ENCODE peak calls at places on chromosomes 1 and 21, in four cellular contexts. U, P, X and Z are unnamed samples.

GRCh38 chr21:46268371-46268770 is 17.0 kb downstream of the MCM3AP start:
- DNase-seq in P (no peak), X (no peak), U (no peak), Z (no peak)

GRCh38 chr1:184462170-184462569 is 75.3 kb downstream of the C1orf21 start:
- DNase-seq in X (no peak), U (no peak), P (no peak), Z (no peak)

GRCh38 chr1:171800342-171800741 is 18.9 kb downstream of the METTL13 start:
- DNase-seq in U (no peak), X (no peak), P (no peak), Z (no peak)

GRCh38 chr1:2275796-2276536 is 47.8 kb downstream of the SKI start:
- DNase-seq in X (no peak), U (no peak), P (no peak), Z (no peak)

GRCh38 chr1:156086256-156086662 is 4.0 kb upstream of the MEX3A start:
- DNase-seq in X (no peak), U (peak), P (no peak), Z (no peak)

GRCh38 chr1:98405581-98406059 is 255.9 kb upstream of the SNX7 start:
- DNase-seq in X (no peak), P (peak), U (no peak), Z (no peak)

GRCh38 chr1:229696385-229696784 is 70.3 kb downstream of the URB2 start:
- DNase-seq in P (peak), U (no peak), X (no peak), Z (peak)

GRCh38 chr1:233569636-233570035 is 44.3 kb upstream of the KCNK1 start:
- DNase-seq in U (no peak), X (no peak), P (no peak), Z (no peak)

GRCh38 chr1:243508303-243508713 is 252.5 kb downstream of the SDCCAG8 start:
- DNase-seq in P (no peak), U (no peak), X (no peak), Z (no peak)

GRCh38 chr1:41766546-41766945 is 152.2 kb downstream of the HIVEP3 start:
- DNase-seq in X (no peak), P (no peak), U (no peak), Z (no peak)

GRCh38 chr1:109238382-109238781 is 11.0 kb upstream of the CELSR2 start:
- DNase-seq in U (no peak), P (no peak), X (no peak), Z (no peak)

GRCh38 chr1:64378826-64379225 is 91.1 kb upstream of the CACHD1 start:
- DNase-seq in P (no peak), U (no peak), X (peak), Z (no peak)

GRCh38 chr21:42509239-42509638 is 4.4 kb upstream of the SLC37A1 start:
- DNase-seq in U (no peak), P (no peak), X (no peak), Z (no peak)

GRCh38 chr1:160401487-160401805 is 1.1 kb downstream of the VANGL2 start:
- DNase-seq in P (no peak), X (no peak), U (no peak), Z (no peak)

GRCh38 chr1:102628008-102628736 is 480.1 kb downstream of the COL11A1 start:
- DNase-seq in U (peak), X (no peak), P (no peak), Z (no peak)

GRCh38 chr1:196464545-196464944 is 143.7 kb downstream of the KCNT2 start:
- DNase-seq in X (no peak), P (no peak), U (no peak), Z (no peak)

DNA sequence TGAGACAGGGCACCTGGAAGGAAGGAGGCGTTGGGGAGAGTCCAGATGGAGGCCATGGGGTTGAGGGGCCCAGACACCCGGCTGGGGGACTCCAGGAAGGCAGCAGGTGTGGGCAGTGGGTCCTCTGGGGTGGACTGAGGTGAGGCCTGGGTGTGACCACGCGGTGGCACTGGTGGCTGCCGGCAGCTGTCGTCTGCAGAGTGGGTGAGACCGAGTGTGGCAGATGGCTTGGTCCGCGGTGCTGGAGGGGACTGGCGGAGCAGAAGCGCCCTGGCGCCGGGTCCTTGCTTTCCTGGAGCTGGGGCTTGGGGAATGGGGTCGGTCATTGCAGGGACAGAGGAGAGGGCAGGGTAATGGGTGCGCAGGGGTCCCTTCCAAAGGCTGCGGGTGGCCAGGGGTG is 12.5 kb downstream of the AGRN start:
- DNase-seq in P (no peak), U (no peak), X (no peak), Z (no peak)
- H3K4me3 ChIP-seq in P (peak), U (no peak), X (peak), Z (no peak)

GRCh38 chr21:35297665-35298064 is 248.6 kb upstream of the RUNX1 start:
- DNase-seq in P (no peak), X (no peak), U (no peak), Z (no peak)

GRCh38 chr21:35288238-35288637 is 239.1 kb upstream of the RUNX1 start:
- DNase-seq in P (no peak), X (no peak), U (no peak), Z (no peak)

GRCh38 chr21:35291034-35291433 is 241.9 kb upstream of the RUNX1 start:
- DNase-seq in U (no peak), P (no peak), X (no peak), Z (no peak)

GRCh38 chr21:35294231-35294898 is 245.3 kb upstream of the RUNX1 start:
- DNase-seq in U (no peak), X (no peak), P (no peak), Z (no peak)

DNA sequence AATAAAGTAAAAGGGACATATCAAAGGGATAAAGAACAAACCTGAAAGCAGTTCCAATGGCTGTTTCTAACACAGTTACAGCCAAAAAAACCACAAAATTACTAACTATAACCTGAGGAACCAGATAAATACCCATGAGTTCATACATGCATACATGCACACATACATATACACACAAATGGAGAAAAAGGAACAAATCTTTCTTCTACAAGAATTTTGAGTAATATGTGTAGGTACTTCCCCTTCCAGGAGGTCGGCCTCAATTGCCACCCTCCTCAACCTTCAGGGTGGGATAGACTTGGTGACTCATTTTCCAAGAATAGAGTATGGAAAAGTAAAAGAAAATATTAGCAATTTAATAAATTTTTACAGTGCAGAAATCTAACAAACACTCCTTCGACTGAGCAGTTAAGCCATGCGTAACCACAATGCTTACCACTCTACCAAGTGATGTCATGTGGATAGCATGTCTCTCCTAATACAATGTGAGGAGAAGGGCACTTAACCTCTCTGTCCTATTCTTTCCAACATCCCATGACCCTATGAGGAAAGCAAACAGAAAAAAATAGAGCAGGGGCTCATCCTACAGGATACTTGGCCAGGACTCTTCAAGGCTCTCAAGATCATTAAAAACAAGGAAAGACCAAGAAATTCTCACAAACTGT is 243.0 kb upstream of the RUNX1 start:
- DNase-seq in X (no peak), U (no peak), P (no peak), Z (no peak)
- TF ChIP-seq SUZ12 in X (no peak), U (no peak), P (no peak), Z (no peak)

DNA sequence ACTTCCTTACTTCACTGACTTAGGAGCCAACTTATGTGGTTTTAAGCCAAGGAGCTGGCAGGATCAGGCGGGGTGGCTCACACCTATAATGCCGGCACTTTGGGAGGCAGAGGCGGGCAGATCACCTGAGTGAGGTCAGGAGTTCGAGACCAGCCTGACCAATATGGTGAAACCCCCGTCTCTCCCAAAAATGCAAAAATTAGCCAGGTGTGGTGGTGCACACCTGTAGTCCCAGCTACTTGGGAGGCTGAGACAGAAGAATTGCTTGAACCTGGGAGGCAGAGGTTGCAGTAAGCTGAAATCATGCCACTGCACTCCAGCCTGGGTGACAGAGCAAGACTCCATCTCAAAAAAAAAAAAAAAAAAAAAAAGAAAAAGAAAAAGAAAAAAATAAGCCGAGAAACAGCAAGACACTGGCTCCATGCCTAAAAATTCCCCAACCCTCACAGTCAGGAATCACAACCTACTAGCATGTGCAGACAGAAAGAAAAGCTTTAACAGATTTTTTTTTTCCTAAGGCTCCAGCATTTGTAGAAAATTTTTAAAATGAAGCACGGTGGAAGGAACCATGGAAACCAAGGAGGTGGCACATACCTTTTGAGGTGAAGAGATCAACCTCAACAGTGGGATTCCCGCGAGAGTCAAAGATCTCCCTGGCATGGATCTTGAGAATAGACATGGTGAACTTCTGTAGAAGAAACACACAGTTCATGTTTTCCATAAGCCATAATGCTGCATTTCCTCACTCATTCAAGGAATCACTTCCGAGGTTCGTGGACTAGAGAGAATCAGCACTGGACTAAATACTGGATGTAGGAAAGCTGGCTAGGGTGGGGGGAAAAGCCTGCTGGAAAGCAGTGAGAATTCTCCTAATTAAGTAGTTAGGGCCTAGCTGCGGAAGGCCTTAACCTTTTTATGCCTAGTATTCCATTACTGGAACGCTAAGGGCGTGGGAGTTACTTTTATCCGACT is 4.0 kb downstream of the ENO1 start:
- DNase-seq in U (no peak), P (no peak), X (no peak), Z (no peak)
- H3K4me3 ChIP-seq in U (peak), P (peak), X (no peak), Z (peak)

GRCh38 chr1:61426884-61427283 is 298.1 kb downstream of the TM2D1 start:
- DNase-seq in U (no peak), X (no peak), P (no peak), Z (no peak)
- TF ChIP-seq SUZ12 in U (no peak), X (no peak), P (no peak), Z (no peak)

GRCh38 chr1:56510642-56511021 is 68.7 kb downstream of the PLPP3 start:
- DNase-seq in X (no peak), U (no peak), P (no peak), Z (no peak)
- H3K4me3 ChIP-seq in X (no peak), U (no peak), P (no peak), Z (no peak)

DNA sequence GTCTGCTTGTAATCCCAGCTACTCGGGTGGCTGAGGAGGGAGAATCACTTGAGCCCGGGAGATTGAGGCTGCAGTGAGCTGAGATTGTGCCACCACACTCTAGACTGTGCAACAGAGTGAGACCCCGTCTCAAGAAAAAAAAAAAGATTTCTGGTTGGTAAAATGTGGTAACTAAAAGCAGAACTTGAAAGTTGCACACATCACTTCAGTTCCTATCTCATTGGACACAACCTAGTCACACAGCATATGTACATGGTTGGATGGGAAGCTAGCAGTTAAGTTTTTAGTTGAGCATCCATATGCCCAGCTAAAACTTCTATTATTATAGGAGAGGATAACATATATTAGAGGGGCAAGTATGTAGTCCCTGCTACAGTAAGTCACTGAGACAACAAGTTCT is 22.1 kb downstream of the BCAS2 start:
- DNase-seq in X (no peak), P (no peak), U (no peak), Z (no peak)
- TF ChIP-seq SUZ12 in X (no peak), P (no peak), U (no peak), Z (no peak)

GRCh38 chr1:78277253-78277652 is 213.5 kb upstream of the PTGFR start:
- DNase-seq in P (no peak), X (no peak), U (no peak), Z (no peak)
- H3K4me3 ChIP-seq in P (no peak), X (no peak), U (no peak), Z (no peak)

GRCh38 chr1:16724718-16725438 is 15.4 kb upstream of the RNU1-4 start:
- DNase-seq in P (no peak), U (no peak), X (peak), Z (no peak)
- TF ChIP-seq SUZ12 in P (no peak), U (no peak), X (no peak), Z (no peak)

DNA sequence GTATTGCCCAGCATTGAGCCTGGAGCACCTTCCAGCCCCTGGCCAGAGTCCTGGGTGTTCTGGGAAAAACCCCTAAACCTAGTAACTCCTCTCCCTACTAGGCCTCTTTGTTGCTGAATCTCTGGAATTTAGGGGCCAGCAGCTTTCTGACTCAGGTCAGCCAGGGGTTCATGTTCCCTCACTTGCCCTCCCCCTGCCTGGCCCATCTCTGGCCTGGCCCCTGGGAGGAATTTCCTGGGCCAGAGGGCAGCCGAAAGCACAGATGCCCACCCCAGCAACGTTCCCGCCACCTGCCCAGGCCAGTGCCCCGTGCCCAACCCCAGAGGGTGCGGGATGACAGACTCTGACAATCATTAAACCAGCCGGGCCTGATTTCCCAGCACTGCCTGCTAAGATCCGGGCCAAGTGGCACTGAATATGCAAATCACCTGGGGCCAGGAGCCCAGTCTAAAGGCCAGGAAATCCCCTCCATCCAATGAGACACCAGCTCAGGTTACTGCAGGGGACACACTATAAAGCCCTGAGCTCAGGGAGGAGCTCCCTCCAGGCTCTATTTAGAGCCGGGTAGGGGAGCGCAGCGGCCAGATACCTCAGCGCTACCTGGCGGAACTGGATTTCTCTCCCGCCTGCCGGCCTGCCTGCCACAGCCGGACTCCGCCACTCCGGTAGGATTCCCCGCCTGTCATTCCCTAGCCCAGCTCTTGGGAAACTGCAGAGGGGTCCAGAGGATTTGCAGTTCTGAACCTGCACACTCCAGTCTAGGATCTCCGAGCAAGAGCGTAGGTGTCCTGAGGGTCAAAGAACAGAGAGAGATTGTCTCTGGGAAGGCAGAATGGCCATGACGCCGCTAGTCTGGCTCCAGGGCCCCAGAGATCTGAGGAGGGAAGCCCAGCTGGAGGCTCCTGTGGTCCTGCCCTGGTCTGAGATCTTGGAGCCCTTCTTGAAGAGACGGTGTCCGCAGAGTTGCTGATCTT is at the start of gene ELF3:
- DNase-seq in U (peak), P (peak), X (peak), Z (peak)
- H3K4me3 ChIP-seq in U (peak), P (peak), X (peak), Z (peak)